ENCODE peak calls at places on chromosome 5, in four cellular contexts. One of them, this sample, is unnamed. For H3K79me2, the result is how much of the 10 kb centered on the place peaks cover.

GRCh38 chr5:160543395-160543794 is 121.7 kb downstream of the PTTG1 start:
- DNase-seq in fibroblast of lung: no peak
- DNase-seq in K562: no peak
- DNase-seq in endothelial cell of umbilical vein: no peak
- DNase-seq in this sample: no peak

GRCh38 chr5:3599283-3600105 is 3.9 kb downstream of the IRX1 start:
- DNase-seq in fibroblast of lung: no peak
- DNase-seq in K562: no peak
- DNase-seq in endothelial cell of umbilical vein: no peak
- DNase-seq in this sample: peak

GRCh38 chr5:154189819-154190651 is 498 bp upstream of the GALNT10 start:
- DNase-seq in fibroblast of lung: peak
- DNase-seq in K562: peak
- DNase-seq in endothelial cell of umbilical vein: peak
- DNase-seq in this sample: peak

GRCh38 chr5:135871268-135871895 is 24.3 kb downstream of the IL9 start:
- DNase-seq in fibroblast of lung: no peak
- DNase-seq in K562: no peak
- DNase-seq in endothelial cell of umbilical vein: no peak
- DNase-seq in this sample: peak

GRCh38 chr5:65198777-65199120 is 283.0 kb downstream of the ADAMTS6 start:
- DNase-seq in fibroblast of lung: peak
- DNase-seq in K562: no peak
- DNase-seq in endothelial cell of umbilical vein: peak
- DNase-seq in this sample: peak

GRCh38 chr5:87746341-87746740 is 333.6 kb upstream of the CCNH start:
- DNase-seq in fibroblast of lung: no peak
- DNase-seq in K562: no peak
- DNase-seq in endothelial cell of umbilical vein: no peak
- DNase-seq in this sample: no peak

GRCh38 chr5:14806452-14806851 is 65.1 kb downstream of the ANKH start:
- DNase-seq in fibroblast of lung: peak
- DNase-seq in K562: no peak
- DNase-seq in endothelial cell of umbilical vein: no peak
- DNase-seq in this sample: peak

GRCh38 chr5:57221049-57221568 is 47.2 kb downstream of the GPBP1 start:
- DNase-seq in fibroblast of lung: peak
- DNase-seq in K562: peak
- DNase-seq in endothelial cell of umbilical vein: peak
- DNase-seq in this sample: peak

GRCh38 chr5:93819666-93820065 is 78.3 kb upstream of the POU5F2 start:
- DNase-seq in fibroblast of lung: no peak
- DNase-seq in K562: no peak
- DNase-seq in endothelial cell of umbilical vein: no peak
- DNase-seq in this sample: no peak

GRCh38 chr5:149932445-149933350 is 11.9 kb downstream of the PDE6A start:
- DNase-seq in fibroblast of lung: no peak
- DNase-seq in K562: no peak
- DNase-seq in endothelial cell of umbilical vein: no peak
- DNase-seq in this sample: no peak

GRCh38 chr5:134223406-134224251 is 2.2 kb downstream of the PPP2CA start:
- DNase-seq in fibroblast of lung: peak
- DNase-seq in K562: no peak
- DNase-seq in endothelial cell of umbilical vein: no peak
- DNase-seq in this sample: no peak

GRCh38 chr5:140169410-140169809 is 5.6 kb upstream of the CYSTM1 start:
- DNase-seq in fibroblast of lung: peak
- DNase-seq in K562: peak
- DNase-seq in endothelial cell of umbilical vein: peak
- DNase-seq in this sample: no peak

GRCh38 chr5:112331892-112332291 is 87.2 kb downstream of the EPB41L4A start:
- DNase-seq in fibroblast of lung: no peak
- DNase-seq in K562: no peak
- DNase-seq in endothelial cell of umbilical vein: peak
- DNase-seq in this sample: no peak

GRCh38 chr5:37945446-37945845 is 105.6 kb upstream of the GDNF start:
- DNase-seq in fibroblast of lung: no peak
- DNase-seq in K562: no peak
- DNase-seq in endothelial cell of umbilical vein: no peak
- DNase-seq in this sample: no peak

GRCh38 chr5:78803386-78803785 is 154.8 kb upstream of the LHFPL2 start:
- DNase-seq in fibroblast of lung: peak
- DNase-seq in K562: no peak
- DNase-seq in endothelial cell of umbilical vein: no peak
- DNase-seq in this sample: peak

GRCh38 chr5:150209020-150209635 is 19.3 kb downstream of the SLC6A7 start:
- DNase-seq in fibroblast of lung: peak
- DNase-seq in K562: no peak
- DNase-seq in endothelial cell of umbilical vein: no peak
- DNase-seq in this sample: peak

GRCh38 chr5:172223901-172224873 is 30.2 kb downstream of the EFCAB9 start:
- DNase-seq in fibroblast of lung: no peak
- DNase-seq in K562: no peak
- DNase-seq in endothelial cell of umbilical vein: no peak
- DNase-seq in this sample: no peak

GRCh38 chr5:16588434-16589214 is 28.2 kb downstream of the RETREG1 start:
- DNase-seq in fibroblast of lung: no peak
- DNase-seq in K562: no peak
- DNase-seq in endothelial cell of umbilical vein: no peak
- DNase-seq in this sample: no peak

GRCh38 chr5:79035237-79035636 is 34.2 kb downstream of the DMGDH start:
- DNase-seq in fibroblast of lung: no peak
- DNase-seq in K562: no peak
- DNase-seq in endothelial cell of umbilical vein: no peak
- DNase-seq in this sample: no peak

GRCh38 chr5:78806544-78806943 is 158.0 kb upstream of the LHFPL2 start:
- DNase-seq in fibroblast of lung: peak
- DNase-seq in K562: no peak
- DNase-seq in endothelial cell of umbilical vein: no peak
- DNase-seq in this sample: peak

GRCh38 chr5:113212244-113212920 is 222.4 kb downstream of the TSSK1B start:
- DNase-seq in fibroblast of lung: peak
- DNase-seq in K562: no peak
- DNase-seq in endothelial cell of umbilical vein: peak
- DNase-seq in this sample: no peak

GRCh38 chr5:38724301-38725030 is 121.3 kb upstream of the OSMR start:
- DNase-seq in fibroblast of lung: peak
- DNase-seq in K562: no peak
- DNase-seq in endothelial cell of umbilical vein: no peak
- DNase-seq in this sample: peak

GRCh38 chr5:157562111-157562581 is 13.4 kb downstream of the ADAM19 start:
- DNase-seq in fibroblast of lung: peak
- DNase-seq in K562: no peak
- DNase-seq in endothelial cell of umbilical vein: no peak
- DNase-seq in this sample: peak

GRCh38 chr5:80755634-80756033 is 100.9 kb upstream of the DHFR start:
- DNase-seq in fibroblast of lung: no peak
- DNase-seq in K562: peak
- DNase-seq in endothelial cell of umbilical vein: no peak
- DNase-seq in this sample: no peak

GRCh38 chr5:43038523-43038989 is 1.6 kb downstream of the ANXA2R start:
- DNase-seq in fibroblast of lung: peak
- DNase-seq in K562: no peak
- DNase-seq in endothelial cell of umbilical vein: no peak
- DNase-seq in this sample: no peak

GRCh38 chr5:133928690-133929393 is 39.6 kb downstream of the C5orf15 start:
- DNase-seq in fibroblast of lung: no peak
- DNase-seq in K562: no peak
- DNase-seq in endothelial cell of umbilical vein: no peak
- DNase-seq in this sample: no peak

GRCh38 chr5:88230546-88231066 is 38.0 kb downstream of the TMEM161B start:
- DNase-seq in fibroblast of lung: no peak
- DNase-seq in K562: no peak
- DNase-seq in endothelial cell of umbilical vein: no peak
- DNase-seq in this sample: no peak

GRCh38 chr5:176817864-176818377 is 7.6 kb downstream of the UNC5A start:
- DNase-seq in fibroblast of lung: no peak
- DNase-seq in K562: peak
- DNase-seq in endothelial cell of umbilical vein: peak
- DNase-seq in this sample: peak

GRCh38 chr5:131974956-131975726 is 29.7 kb upstream of the MEIKIN start:
- DNase-seq in fibroblast of lung: no peak
- DNase-seq in K562: no peak
- DNase-seq in endothelial cell of umbilical vein: no peak
- DNase-seq in this sample: no peak

GRCh38 chr5:59569608-59570334 is 323.8 kb downstream of the PDE4D start:
- DNase-seq in fibroblast of lung: no peak
- DNase-seq in K562: no peak
- DNase-seq in endothelial cell of umbilical vein: no peak
- DNase-seq in this sample: peak

GRCh38 chr5:53109041-53109435 is 519 bp downstream of the MOCS2 start:
- DNase-seq in fibroblast of lung: peak
- DNase-seq in K562: no peak
- DNase-seq in endothelial cell of umbilical vein: peak
- DNase-seq in this sample: no peak

GRCh38 chr5:76571595-76571994 is 51.6 kb downstream of the F2RL2 start:
- DNase-seq in fibroblast of lung: no peak
- DNase-seq in K562: no peak
- DNase-seq in endothelial cell of umbilical vein: no peak
- DNase-seq in this sample: no peak

GRCh38 chr5:180516440-180516839 is 22.3 kb downstream of the CNOT6 start:
- DNase-seq in fibroblast of lung: no peak
- DNase-seq in K562: no peak
- DNase-seq in endothelial cell of umbilical vein: no peak
- DNase-seq in this sample: no peak
- H3K79me2 ChIP-seq in fibroblast of lung: half or more
- H3K79me2 ChIP-seq in K562: half or more
- H3K79me2 ChIP-seq in endothelial cell of umbilical vein: half or more
- H3K79me2 ChIP-seq in this sample: half or more

GRCh38 chr5:616342-617039 is 4.4 kb downstream of the CEP72 start:
- DNase-seq in fibroblast of lung: no peak
- DNase-seq in K562: no peak
- DNase-seq in endothelial cell of umbilical vein: no peak
- DNase-seq in this sample: peak
- H3K4me3 ChIP-seq in fibroblast of lung: no peak
- H3K4me3 ChIP-seq in K562: no peak
- H3K4me3 ChIP-seq in endothelial cell of umbilical vein: no peak
- H3K4me3 ChIP-seq in this sample: no peak

DNA sequence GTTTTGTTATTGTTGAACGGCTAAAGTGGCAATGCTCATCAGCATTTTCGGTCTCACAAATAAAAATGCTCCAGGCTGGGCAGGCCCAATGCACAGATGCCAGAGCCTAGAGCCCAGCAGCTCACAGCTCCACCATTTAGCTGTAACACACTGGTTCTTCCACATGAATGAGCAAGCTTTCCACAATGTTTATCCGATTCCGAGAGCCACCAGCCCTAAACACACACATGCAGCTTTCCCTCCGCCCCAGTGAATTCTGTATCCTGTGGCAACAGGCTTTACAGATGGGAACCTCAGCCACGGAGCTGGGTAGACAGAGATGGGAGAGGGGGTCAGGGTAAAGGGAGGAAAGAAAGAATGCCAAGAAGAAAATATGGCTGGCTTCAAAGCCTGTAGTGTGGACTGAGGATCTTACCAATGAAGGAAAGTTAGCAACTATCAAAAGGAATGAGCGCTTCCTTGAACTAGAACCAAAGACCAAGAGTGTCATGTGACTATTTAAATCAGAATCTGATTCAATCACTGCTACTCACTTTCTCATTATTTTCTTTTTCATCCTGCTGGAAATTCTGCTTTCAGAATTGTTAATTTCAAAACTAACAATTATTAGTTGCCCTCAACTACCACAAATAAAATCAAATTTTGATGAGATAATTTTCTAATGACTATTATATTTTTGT is 77.1 kb downstream of the MRPS27 start:
- DNase-seq in fibroblast of lung: no peak
- DNase-seq in K562: no peak
- DNase-seq in endothelial cell of umbilical vein: no peak
- DNase-seq in this sample: no peak
- H3K79me2 ChIP-seq in fibroblast of lung: under half
- H3K79me2 ChIP-seq in K562: half or more
- H3K79me2 ChIP-seq in endothelial cell of umbilical vein: under half
- H3K79me2 ChIP-seq in this sample: under half

GRCh38 chr5:122077451-122078115 is 476 bp downstream of the LOX start:
- DNase-seq in fibroblast of lung: no peak
- DNase-seq in K562: no peak
- DNase-seq in endothelial cell of umbilical vein: peak
- DNase-seq in this sample: peak

GRCh38 chr5:122076669-122077450 is 1.2 kb downstream of the LOX start:
- DNase-seq in fibroblast of lung: peak
- DNase-seq in K562: no peak
- DNase-seq in endothelial cell of umbilical vein: peak
- DNase-seq in this sample: peak

GRCh38 chr5:122076023-122076422 is 2.0 kb downstream of the LOX start:
- DNase-seq in fibroblast of lung: peak
- DNase-seq in K562: no peak
- DNase-seq in endothelial cell of umbilical vein: peak
- DNase-seq in this sample: peak

GRCh38 chr5:122081541-122081940 is 3.5 kb upstream of the LOX start:
- DNase-seq in fibroblast of lung: no peak
- DNase-seq in K562: no peak
- DNase-seq in endothelial cell of umbilical vein: no peak
- DNase-seq in this sample: no peak

DNA sequence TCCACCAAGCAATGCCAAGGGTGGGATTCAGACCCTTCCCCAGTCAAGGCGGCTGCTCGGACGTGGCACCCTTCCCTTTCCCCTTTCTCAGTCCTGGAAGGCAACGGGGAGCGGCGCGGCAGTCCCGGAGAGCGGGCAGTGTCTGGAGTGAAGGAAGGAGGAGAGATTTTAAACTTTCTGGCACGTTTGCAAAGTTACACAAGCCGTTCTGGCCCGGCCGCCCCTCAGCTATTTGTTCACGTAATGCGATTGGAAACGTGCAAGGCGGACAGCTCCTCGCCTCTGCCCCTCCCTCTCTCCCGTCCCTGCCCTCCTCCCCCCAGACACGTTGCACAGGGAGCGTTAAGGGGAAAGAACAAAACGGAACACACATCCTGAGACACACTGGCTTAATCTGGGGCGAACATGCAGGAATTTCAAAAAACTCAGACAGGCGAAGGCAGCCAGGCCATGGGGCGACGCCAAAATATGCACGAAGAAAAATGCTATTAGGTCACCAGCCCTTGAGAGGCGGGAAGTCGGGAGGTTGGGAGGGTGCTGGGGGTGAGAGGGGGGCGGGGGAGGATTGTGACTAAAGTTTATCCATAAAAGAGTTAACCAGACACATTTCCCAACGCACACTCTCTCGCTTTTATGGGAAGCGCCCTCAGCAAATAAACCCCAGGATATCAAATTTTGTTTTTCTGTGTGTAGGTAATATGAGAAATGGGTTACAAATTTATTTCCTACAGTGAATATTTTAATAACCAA is at the start of gene LOX:
- DNase-seq in fibroblast of lung: peak
- DNase-seq in K562: no peak
- DNase-seq in endothelial cell of umbilical vein: peak
- DNase-seq in this sample: peak
- H3K4me3 ChIP-seq in fibroblast of lung: peak
- H3K4me3 ChIP-seq in K562: no peak
- H3K4me3 ChIP-seq in endothelial cell of umbilical vein: peak
- H3K4me3 ChIP-seq in this sample: peak